ENCODE peak calls at places on chromosomes 6 and 20, in five cellular contexts. N is neuronal stem cell, Z is H1, U is IMR-90, D is H9. K is an unnamed sample.

GRCh38 chr6:22363166-22363965 is 66.5 kb upstream of the PRL start:
- DNase-seq in N (no peak), Z (no peak), U (no peak), D (no peak), K (no peak)

GRCh38 chr6:128725271-128726233 is 157.4 kb upstream of the LAMA2 start:
- DNase-seq in N (peak), Z (no peak), U (peak), D (no peak), K (peak)

GRCh38 chr20:652611-653109 is 340 bp downstream of the SRXN1 start:
- DNase-seq in N (no peak), Z (no peak), U (peak), D (no peak), K (no peak)

GRCh38 chr6:170439366-170440351 is 113.4 kb downstream of the PSMB1 start:
- DNase-seq in N (no peak), Z (no peak), U (peak), D (peak), K (no peak)

GRCh38 chr6:7697820-7698623 is 27.9 kb upstream of the BMP6 start:
- DNase-seq in N (no peak), Z (no peak), U (peak), D (no peak), K (peak)

GRCh38 chr6:88807622-88808021 is 155.8 kb downstream of the RNGTT start:
- DNase-seq in N (no peak), Z (no peak), U (no peak), D (no peak), K (no peak)

GRCh38 chr6:160077526-160077925 is 44.1 kb upstream of the SLC22A1 start:
- DNase-seq in N (no peak), Z (no peak), U (peak), D (no peak), K (no peak)

GRCh38 chr6:42942444-42942843 is 13.2 kb downstream of the CNPY3 start:
- DNase-seq in N (no peak), Z (no peak), U (no peak), D (no peak), K (no peak)

GRCh38 chr20:61956396-61957342 is 109.0 kb downstream of the TAF4 start:
- DNase-seq in N (no peak), Z (no peak), U (peak), D (no peak), K (no peak)

DNA sequence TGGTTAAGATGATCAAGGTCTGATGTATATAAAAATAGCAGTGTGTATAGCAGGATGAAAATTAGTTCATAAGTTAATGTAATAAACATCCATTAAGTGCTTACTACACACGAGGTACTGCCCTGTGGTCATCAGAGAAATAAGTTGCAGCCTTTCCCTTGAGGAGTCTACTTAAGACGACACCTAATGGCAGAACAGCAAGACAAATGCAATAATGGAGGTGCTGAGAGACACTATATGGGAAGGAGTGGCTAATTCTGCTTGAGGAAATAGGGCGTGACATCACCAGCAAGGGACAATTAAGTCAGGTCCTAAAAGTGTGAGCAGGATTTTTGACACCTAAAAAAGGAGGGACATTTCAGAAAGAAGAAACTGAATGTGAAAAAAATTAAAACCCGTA is 75.2 kb downstream of the BACH2 start:
- DNase-seq in N (no peak), Z (no peak), U (no peak), D (no peak), K (no peak)
- H4K91ac ChIP-seq in N (no peak), Z (no peak), U (no peak), D (no peak), K (peak)

GRCh38 chr6:27593200-27593818 is 120.4 kb upstream of the ZNF184 start:
- DNase-seq in N (no peak), Z (peak), U (no peak), D (no peak), K (no peak)

GRCh38 chr6:27592481-27593199 is 119.7 kb upstream of the ZNF184 start:
- DNase-seq in N (peak), Z (peak), U (peak), D (peak), K (peak)

GRCh38 chr6:27591660-27592059 is 118.8 kb upstream of the ZNF184 start:
- DNase-seq in N (peak), Z (peak), U (peak), D (peak), K (peak)

GRCh38 chr6:27593861-27594260 is 121.0 kb upstream of the ZNF184 start:
- DNase-seq in N (no peak), Z (peak), U (no peak), D (no peak), K (no peak)

GRCh38 chr6:27592107-27592480 is 119.2 kb upstream of the ZNF184 start:
- DNase-seq in N (no peak), Z (no peak), U (no peak), D (no peak), K (no peak)
- H2AFZ ChIP-seq in N (peak), Z (peak), U (no peak), D (no peak), K (no peak)

GRCh38 chr6:131948221-131948661 is 2.9 kb downstream of the CCN2 start:
- DNase-seq in N (no peak), Z (no peak), U (peak), D (no peak), K (peak)
- H3K9ac ChIP-seq in N (no peak), Z (no peak), U (peak), D (no peak), K (no peak)

GRCh38 chr6:151624900-151625536 is 131.2 kb downstream of the CCDC170 start:
- DNase-seq in N (no peak), Z (no peak), U (no peak), D (no peak), K (no peak)
- H4K91ac ChIP-seq in N (no peak), Z (no peak), U (no peak), D (no peak), K (no peak)

DNA sequence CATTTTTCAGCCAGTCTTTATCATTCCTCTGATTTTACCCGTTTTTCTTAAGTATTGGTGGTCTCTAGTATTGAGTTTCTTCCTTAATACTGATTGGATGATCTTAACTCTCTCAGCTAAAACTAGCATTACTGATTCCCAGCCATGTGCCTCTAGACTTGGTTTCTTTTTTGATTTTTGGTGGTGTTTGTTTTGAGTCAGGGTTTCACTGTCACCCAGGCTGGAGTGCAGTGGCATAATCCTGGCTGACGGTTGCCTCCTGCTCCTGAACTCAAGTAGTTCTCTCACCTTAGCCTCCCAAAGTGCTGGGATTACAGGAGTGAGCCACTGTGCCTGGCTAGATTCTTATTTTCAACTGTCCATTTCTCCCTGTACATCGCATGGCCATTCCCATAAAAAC is 24.9 kb downstream of the DPPA5 start:
- DNase-seq in N (no peak), Z (no peak), U (no peak), D (no peak), K (no peak)
- H2AFZ ChIP-seq in N (no peak), Z (no peak), U (no peak), D (no peak), K (no peak)

DNA sequence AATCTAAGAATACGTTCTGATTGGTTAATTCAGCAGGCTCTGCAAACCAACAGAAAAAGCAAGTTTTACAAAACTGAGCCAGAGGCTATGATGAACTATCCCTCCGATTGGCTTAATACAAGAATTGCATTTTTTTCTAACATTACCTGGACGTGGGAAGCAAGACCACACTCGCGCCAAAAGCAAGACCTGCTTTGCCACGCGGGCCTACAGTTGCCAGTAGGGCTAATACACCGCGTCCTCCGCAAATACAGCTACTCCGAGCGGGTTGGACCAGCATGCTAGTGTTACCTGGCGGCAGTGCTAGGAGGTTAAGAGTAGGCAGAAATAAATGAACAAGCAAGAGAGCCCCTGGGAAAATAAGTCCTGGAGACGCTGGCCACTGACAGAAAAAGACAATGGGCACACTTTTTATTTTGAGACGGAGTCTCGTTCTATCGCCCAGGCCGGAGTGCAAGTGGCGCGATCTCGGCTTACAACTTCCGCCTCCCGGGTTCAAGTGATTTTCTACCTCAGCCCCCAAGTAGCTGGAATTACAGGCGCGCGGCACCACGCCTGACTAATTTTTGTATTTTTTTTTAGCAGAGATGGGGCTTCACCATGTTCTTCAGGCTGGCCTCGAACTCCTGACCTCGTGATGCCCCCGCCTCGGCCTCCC is 131.9 kb upstream of the BTN3A2 start:
- DNase-seq in N (no peak), Z (no peak), U (peak), D (peak), K (no peak)
- H3K9ac ChIP-seq in N (peak), Z (peak), U (peak), D (peak), K (peak)

GRCh38 chr20:63494420-63495166 is 4.3 kb downstream of the EEF1A2 start:
- DNase-seq in N (no peak), Z (no peak), U (no peak), D (peak), K (no peak)
- H4K91ac ChIP-seq in N (no peak), Z (no peak), U (no peak), D (no peak), K (no peak)

K was measured in trophoblast cell.